ENCODE peak calls at places on chromosomes 16 and 17, in nine cellular contexts. K, T, O, N, S, U, F, L and G are unnamed samples. For H4K20me1, the result is how much of the 10 kb centered on the place peaks cover.

GRCh38 chr17:47695664-47696376 is 1.9 kb downstream of the TBKBP1 start:
- DNase-seq in K (no peak), T (no peak), O (no peak), N (no peak), S (no peak), U (no peak), F (no peak), L (peak), G (no peak)

GRCh38 chr16:80583466-80583865 is 42.7 kb downstream of the DYNLRB2 start:
- DNase-seq in K (no peak), T (no peak), O (no peak), N (peak), S (peak), U (no peak), F (no peak), L (no peak), G (no peak)

GRCh38 chr17:9696279-9697044 is 51.1 kb downstream of the USP43 start:
- DNase-seq in K (no peak), T (no peak), O (peak), N (no peak), S (no peak), U (no peak), F (peak), L (no peak), G (no peak)

GRCh38 chr17:4510615-4510941 is 11.9 kb downstream of the SPNS2 start:
- DNase-seq in K (no peak), T (no peak), O (no peak), N (no peak), S (no peak), U (no peak), F (no peak), L (no peak), G (no peak)

GRCh38 chr17:44928950-44929720 is 13.8 kb upstream of the GFAP start:
- DNase-seq in K (no peak), T (no peak), O (no peak), N (no peak), S (no peak), U (no peak), F (no peak), L (peak), G (no peak)

GRCh38 chr17:60749050-60749449 is 71.4 kb downstream of the BCAS3 start:
- DNase-seq in K (no peak), T (no peak), O (no peak), N (no peak), S (no peak), U (no peak), F (no peak), L (no peak), G (no peak)

GRCh38 chr16:14501331-14502255 is 128.5 kb downstream of the PARN start:
- DNase-seq in K (peak), T (peak), O (peak), N (peak), S (peak), U (peak), F (peak), L (peak), G (peak)

GRCh38 chr17:68993112-68993511 is 37.9 kb upstream of the ABCA8 start:
- DNase-seq in K (no peak), T (no peak), O (no peak), N (peak), S (peak), U (no peak), F (no peak), L (peak), G (peak)

DNA sequence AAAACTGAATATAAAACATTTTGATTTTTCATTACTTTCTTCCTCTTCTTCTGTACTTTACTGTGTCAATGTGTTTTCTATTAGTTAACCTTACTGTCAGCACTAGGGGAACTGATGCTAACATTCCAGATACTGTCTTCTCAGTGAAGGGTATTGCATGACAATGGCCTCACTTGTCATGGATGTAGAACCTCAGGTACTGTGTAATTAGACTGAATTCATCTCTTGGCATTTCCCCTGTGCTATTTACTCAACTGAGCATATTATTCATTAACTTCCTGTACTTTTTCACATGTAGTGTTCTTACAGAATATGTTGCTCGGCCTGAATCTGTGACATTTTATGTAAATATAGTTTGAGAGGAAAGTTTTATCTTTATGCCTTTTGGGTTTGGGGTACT is 237.0 kb downstream of the CA10 start:
- DNase-seq in K (no peak), T (no peak), O (no peak), N (no peak), S (no peak), U (no peak), F (peak), L (no peak), G (no peak)
- H3K27ac ChIP-seq in K (no peak), T (no peak), O (no peak), N (no peak), S (no peak), U (no peak), F (no peak), L (no peak), G (no peak)

GRCh38 chr16:530111-530817 is 2.8 kb downstream of the CAPN15 start:
- DNase-seq in K (no peak), T (no peak), O (no peak), N (no peak), S (no peak), U (no peak), F (no peak), L (peak), G (no peak)
- H4K20me1 ChIP-seq in K (half or more), T (half or more), O (under half), N (half or more), S (under half), U (under half), F (under half), L (half or more), G (under half)

GRCh38 chr16:23374721-23375120 is 72.6 kb downstream of the SCNN1B start:
- DNase-seq in K (no peak), T (no peak), O (peak), N (no peak), S (peak), U (no peak), F (no peak), L (no peak), G (no peak)
- H3K27ac ChIP-seq in K (no peak), T (no peak), O (no peak), N (no peak), S (no peak), U (no peak), F (no peak), L (no peak), G (no peak)

DNA sequence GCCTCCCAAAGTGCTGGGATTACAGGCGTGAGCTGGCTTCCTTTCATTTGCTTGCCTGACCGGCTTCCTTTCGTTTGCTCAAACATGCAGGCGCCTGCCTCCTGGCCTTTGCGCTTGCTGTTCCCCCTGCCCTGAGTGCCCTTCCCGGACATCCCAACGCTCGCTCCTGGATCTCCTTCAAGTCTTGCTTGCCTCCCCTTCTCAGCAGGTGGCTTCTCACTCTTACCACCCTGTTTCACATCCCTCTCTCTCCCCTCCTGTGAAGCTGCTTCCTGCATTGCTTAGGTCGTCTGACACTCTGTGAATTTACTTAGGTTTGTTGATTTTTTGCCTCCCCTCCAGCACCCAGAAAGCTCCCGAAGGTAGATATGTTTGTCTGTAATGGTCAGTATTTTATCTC is 25.6 kb upstream of the NDRG4 start:
- DNase-seq in K (no peak), T (no peak), O (no peak), N (no peak), S (no peak), U (peak), F (no peak), L (no peak), G (no peak)
- H4K20me1 ChIP-seq in K (under half), T (under half), O (under half), N (under half), S (under half), U (under half), F (under half), L (under half), G (under half)

GRCh38 chr17:19273731-19274130 is 36.6 kb downstream of the EPN2 start:
- DNase-seq in K (no peak), T (no peak), O (no peak), N (no peak), S (no peak), U (no peak), F (no peak), L (peak), G (no peak)
- H3K27ac ChIP-seq in K (no peak), T (no peak), O (no peak), N (no peak), S (no peak), U (no peak), F (no peak), L (peak), G (no peak)

GRCh38 chr16:50607970-50608557 is 59.9 kb downstream of the NKD1 start:
- DNase-seq in K (no peak), T (no peak), O (no peak), N (no peak), S (no peak), U (no peak), F (no peak), L (no peak), G (no peak)
- H4K20me1 ChIP-seq in K (under half), T (under half), O (under half), N (under half), S (under half), U (under half), F (under half), L (under half), G (under half)